ENCODE peak calls at places on chromosomes 2 and 18, in four cellular contexts. E is HepG2, L is K562, W is GM12878. V is an unnamed sample.

GRCh38 chr2:95023222-95023597 is 2.3 kb upstream of the MAL start:
- DNase-seq in L (no peak), E (peak), W (no peak), V (no peak)

GRCh38 chr2:85913854-85914524 is 25.2 kb upstream of the ST3GAL5 start:
- DNase-seq in E (no peak), L (no peak), W (no peak), V (no peak)

GRCh38 chr2:42048318-42049251 is 764 bp downstream of the PKDCC start:
- DNase-seq in L (peak), W (no peak), E (no peak), V (no peak)

GRCh38 chr2:29443627-29444026 is 328.4 kb downstream of the CLIP4 start:
- DNase-seq in E (no peak), W (no peak), L (no peak), V (no peak)

GRCh38 chr2:47189635-47190034 is 34.5 kb upstream of the STPG4 start:
- DNase-seq in E (no peak), W (no peak), L (no peak), V (no peak)

GRCh38 chr2:63740943-63741342 is 100.8 kb upstream of the UGP2 start:
- DNase-seq in L (no peak), E (peak), W (no peak), V (peak)

GRCh38 chr2:177921726-177922125 is 150.9 kb downstream of the PDE11A start:
- DNase-seq in W (no peak), L (no peak), E (no peak), V (no peak)

GRCh38 chr2:38380397-38381130 is 3.5 kb upstream of the ATL2 start:
- DNase-seq in W (no peak), E (peak), L (no peak), V (no peak)

GRCh38 chr2:7118606-7119503 is 201.6 kb downstream of the RNF144A start:
- DNase-seq in E (no peak), W (no peak), L (no peak), V (peak)

GRCh38 chr2:208977582-208977981 is 446.3 kb upstream of the MAP2 start:
- DNase-seq in L (no peak), E (no peak), W (no peak), V (no peak)

GRCh38 chr18:73952296-73952946 is 195.2 kb downstream of the FBXO15 start:
- DNase-seq in L (no peak), W (no peak), E (no peak), V (no peak)

GRCh38 chr2:42321452-42322064 is 39.5 kb downstream of the COX7A2L start:
- DNase-seq in L (no peak), W (no peak), E (no peak), V (no peak)

GRCh38 chr2:64918220-64918886 is 70.8 kb upstream of the SLC1A4 start:
- DNase-seq in E (no peak), W (no peak), L (no peak), V (no peak)

GRCh38 chr2:7999683-8000476 is 682.0 kb upstream of the ID2 start:
- DNase-seq in W (no peak), E (peak), L (no peak), V (no peak)

GRCh38 chr2:151051584-151052220 is 210.0 kb downstream of the RBM43 start:
- DNase-seq in W (no peak), L (peak), E (peak), V (peak)

GRCh38 chr2:146634256-146635068 is 1210.4 kb upstream of the ACVR2A start:
- DNase-seq in L (no peak), W (no peak), E (no peak), V (peak)

GRCh38 chr2:191567229-191567628 is 110.7 kb upstream of the NABP1 start:
- DNase-seq in L (no peak), W (no peak), E (no peak), V (no peak)

GRCh38 chr18:75868031-75868430 is 440.5 kb upstream of the SMIM21 start:
- DNase-seq in E (no peak), L (no peak), W (no peak), V (no peak)

GRCh38 chr2:65370387-65371093 is 61.9 kb downstream of the SPRED2 start:
- DNase-seq in L (no peak), E (peak), W (peak), V (no peak)

GRCh38 chr2:36555789-36556188 is 42.2 kb downstream of the FEZ2 start:
- DNase-seq in W (no peak), E (no peak), L (no peak), V (no peak)

GRCh38 chr2:220894069-220894468 is 678.0 kb downstream of the EPHA4 start:
- DNase-seq in L (no peak), W (no peak), E (no peak), V (no peak)

GRCh38 chr2:189641047-189641446 is 20.2 kb upstream of the ASNSD1 start:
- DNase-seq in W (no peak), L (no peak), E (no peak), V (no peak)

GRCh38 chr2:206275274-206276160 is 1.1 kb downstream of the ZDBF2 start:
- DNase-seq in E (no peak), W (peak), L (no peak), V (peak)

GRCh38 chr2:206422493-206422892 is 20.8 kb upstream of the ADAM23 start:
- DNase-seq in L (no peak), E (no peak), W (no peak), V (no peak)

GRCh38 chr18:35933982-35934381 is 38.5 kb upstream of the RMP24 start:
- DNase-seq in E (peak), W (no peak), L (no peak), V (no peak)

GRCh38 chr18:22625406-22625805 is 207.7 kb upstream of the CTAGE1 start:
- DNase-seq in L (no peak), E (no peak), W (no peak), V (no peak)
- TF ChIP-seq REST in L (no peak), E (no peak), W (no peak), V (no peak)

GRCh38 chr2:171086352-171087290 is 74.1 kb downstream of the TLK1 start:
- DNase-seq in L (peak), E (peak), W (peak), V (peak)
- TF ChIP-seq HDAC2 in L (no peak), E (no peak), W (no peak), V (no peak)

GRCh38 chr2:218859994-218860831 is 608 bp downstream of the WNT6 start:
- DNase-seq in E (no peak), W (no peak), L (no peak), V (no peak)
- H3K4me2 ChIP-seq in E (peak), W (peak), L (no peak), V (peak)

DNA sequence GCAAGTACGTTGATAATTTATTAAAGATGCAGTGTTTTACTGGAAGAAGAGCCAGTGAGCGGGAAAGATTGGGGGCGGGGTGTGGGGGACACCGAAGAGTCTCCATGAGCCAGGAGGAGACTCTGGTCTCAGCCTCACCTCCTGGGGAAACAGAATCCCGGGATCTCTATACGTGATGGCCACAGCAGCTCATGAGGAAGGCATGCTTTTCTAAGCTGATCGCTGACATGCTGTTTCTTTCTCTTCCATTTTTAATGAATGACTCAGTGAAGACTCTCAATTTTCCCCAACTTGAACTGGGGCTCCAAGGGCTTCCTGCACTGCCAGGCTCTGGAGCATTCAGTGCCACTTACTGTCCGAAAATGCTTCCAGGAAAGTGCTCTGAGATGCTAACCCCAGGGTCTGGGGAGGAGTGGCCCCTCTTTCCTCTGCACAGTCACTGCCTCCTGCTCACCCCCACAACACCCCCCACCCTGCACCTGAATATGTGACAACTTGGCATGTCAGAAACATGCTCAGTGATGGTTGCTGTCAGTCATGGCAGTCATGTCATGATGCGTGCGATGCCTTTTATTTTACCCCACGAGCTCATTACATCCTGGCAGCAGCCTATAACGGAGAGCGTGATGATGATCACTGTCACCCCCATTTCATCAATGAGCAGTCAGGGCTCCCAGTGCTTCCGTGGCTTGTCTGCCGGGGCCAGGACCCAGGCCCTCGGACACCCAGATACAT is 164.2 kb upstream of the CAPN13 start:
- DNase-seq in L (no peak), E (no peak), W (no peak), V (no peak)
- TF ChIP-seq REST in L (no peak), E (no peak), W (no peak), V (no peak)

GRCh38 chr2:241767464-241768250 is 9.0 kb upstream of the GAL3ST2 start:
- DNase-seq in L (no peak), W (no peak), E (no peak), V (no peak)
- TF ChIP-seq HDAC2 in L (no peak), W (no peak), E (no peak), V (no peak)

GRCh38 chr2:100955226-100955625 is 46.9 kb upstream of the RPL31 start:
- DNase-seq in L (no peak), W (no peak), E (no peak), V (no peak)

GRCh38 chr2:100959225-100959880 is 42.7 kb upstream of the RPL31 start:
- DNase-seq in W (no peak), L (no peak), E (no peak), V (no peak)

GRCh38 chr2:100960688-100961087 is 41.4 kb upstream of the RPL31 start:
- DNase-seq in L (no peak), E (no peak), W (no peak), V (no peak)

GRCh38 chr2:100956081-100956480 is 46.0 kb upstream of the RPL31 start:
- DNase-seq in E (no peak), W (no peak), L (no peak), V (no peak)

DNA sequence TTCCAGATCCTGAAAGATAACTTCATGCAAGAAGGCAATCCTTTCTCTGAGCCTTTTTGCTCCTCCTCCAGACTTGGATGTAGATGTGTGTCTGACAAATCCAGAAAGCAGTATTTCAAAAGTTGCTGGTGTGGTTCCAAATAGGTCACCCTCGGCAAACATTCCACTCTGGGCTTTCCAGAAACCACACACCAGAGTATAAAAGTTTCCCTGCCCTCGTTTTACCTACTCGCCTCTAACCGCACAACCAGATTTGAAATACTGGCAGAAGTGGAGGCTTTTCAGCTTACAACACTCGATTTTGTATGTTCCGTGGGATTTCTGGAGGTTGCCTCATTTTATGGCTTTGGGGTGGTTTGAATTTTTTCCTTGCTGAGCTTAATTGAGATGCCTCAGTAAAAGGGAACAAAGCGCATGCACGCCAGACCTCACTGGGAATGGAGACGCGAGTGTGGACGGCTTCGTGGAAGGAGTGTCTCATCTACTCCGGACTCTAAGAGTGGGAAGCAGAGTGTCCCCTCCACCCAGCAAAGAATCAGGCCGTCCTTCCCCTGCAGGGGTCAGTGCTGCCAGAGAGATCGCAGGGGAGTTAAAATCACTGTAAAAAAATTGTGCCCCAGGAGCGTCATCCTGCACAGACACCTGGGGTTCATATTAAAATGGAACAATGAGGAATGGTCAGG is 44.0 kb upstream of the RPL31 start:
- DNase-seq in L (no peak), W (no peak), E (no peak), V (no peak)
- H3K4me2 ChIP-seq in L (no peak), W (no peak), E (no peak), V (peak)

DNA sequence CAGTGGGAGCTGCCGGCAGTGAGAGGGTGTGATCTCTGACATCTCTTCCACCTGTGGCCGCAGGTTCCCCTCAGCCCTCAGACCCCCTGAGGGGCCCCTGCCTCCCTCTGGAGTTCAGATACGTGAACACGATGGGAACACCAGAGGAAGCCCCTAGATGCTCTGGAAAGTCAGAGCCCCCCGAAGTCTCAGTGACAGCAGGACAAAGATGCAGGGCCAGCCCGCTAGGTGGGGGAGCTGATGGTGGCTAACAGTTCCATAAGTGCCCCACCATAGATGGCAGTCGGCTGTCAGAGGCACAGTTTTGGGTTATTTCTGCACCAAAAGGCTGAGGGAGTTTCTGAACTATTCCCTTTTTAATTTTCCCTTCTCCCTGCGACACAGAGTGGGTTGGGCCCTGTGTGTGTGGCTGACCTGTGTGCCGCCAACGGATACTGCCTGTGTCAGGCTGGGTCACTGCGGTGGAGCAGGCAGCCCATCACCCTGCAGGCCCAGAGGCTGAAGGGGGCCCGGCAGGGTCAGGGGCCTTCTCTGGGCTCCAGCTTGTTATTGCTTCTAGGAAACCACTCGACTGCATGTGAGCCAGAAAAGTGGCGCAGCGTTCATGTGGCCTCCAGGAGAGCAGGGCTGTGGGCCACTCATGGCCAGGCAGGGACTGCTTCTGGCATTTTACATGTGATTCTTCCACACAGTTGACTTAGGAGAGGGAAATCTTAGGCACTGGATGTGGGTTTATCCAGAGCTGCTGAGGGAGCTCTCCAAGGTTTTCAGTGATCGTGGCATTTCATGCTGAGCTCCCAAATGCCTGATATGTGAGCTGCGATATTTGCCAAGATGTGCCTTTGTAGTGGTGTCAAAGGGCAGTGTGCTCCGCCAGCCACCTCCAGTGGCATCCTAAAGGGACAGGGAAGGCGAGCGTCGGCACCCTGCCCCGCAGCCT is 225.1 kb downstream of the SH3RF3 start:
- DNase-seq in E (no peak), W (no peak), L (no peak), V (no peak)
- TF ChIP-seq REST in E (no peak), W (no peak), L (no peak), V (no peak)

GRCh38 chr2:105629634-105630033 is 115.1 kb upstream of the NCK2 start:
- DNase-seq in E (no peak), L (no peak), W (no peak), V (no peak)
- TF ChIP-seq HDAC2 in E (no peak), L (no peak), W (no peak), V (no peak)

V was measured in A549.